ENCODE peak calls at places on chromosome 7, in nine cellular contexts. P is H1, M is Panc1, G is breast epithelium, Z is stomach, U is GM12891, F is suprapubic skin, X is esophagus muscularis mucosa, C is HL-60. K is an unnamed sample.

GRCh38 chr7:148503900-148504487 is 86.6 kb upstream of the C7orf33 start:
- DNase-seq in P (no peak), M (peak; percentile 18), G (no peak), Z (no peak), U (no peak), F (no peak), X (peak; percentile 3), C (no peak), K (no peak)

GRCh38 chr7:23268167-23268566 is 21.6 kb downstream of the GPNMB start:
- DNase-seq in P (no peak), M (no peak), G (no peak), Z (no peak), U (no peak), F (no peak), X (no peak), C (no peak), K (no peak)

GRCh38 chr7:22420973-22421635 is 64.2 kb upstream of the RAPGEF5 start:
- DNase-seq in P (no peak), M (no peak), G (no peak), Z (no peak), U (no peak), F (no peak), X (peak; percentile 53), C (no peak), K (peak; percentile 52)

GRCh38 chr7:116863168-116863670 is 832 bp downstream of the CAPZA2 start:
- DNase-seq in P (peak; percentile 51), M (no peak), G (no peak), Z (no peak), U (no peak), F (no peak), X (no peak), C (no peak), K (no peak)

GRCh38 chr7:137269240-137269639 is 74.3 kb downstream of the PTN start:
- DNase-seq in P (no peak), M (no peak), G (no peak), Z (no peak), U (no peak), F (no peak), X (no peak), C (no peak), K (no peak)

GRCh38 chr7:66198956-66199355 is 6.2 kb upstream of the TPST1 start:
- DNase-seq in P (no peak), M (no peak), G (no peak), Z (no peak), U (no peak), F (no peak), X (no peak), C (no peak), K (no peak)

GRCh38 chr7:44767912-44768662 is 19.4 kb downstream of the ZMIZ2 start:
- DNase-seq in P (no peak), M (no peak), G (peak; percentile 60), Z (peak; percentile 55), U (peak; percentile 72), F (peak; percentile 85), X (no peak), C (peak; percentile 56), K (peak; percentile 90)

GRCh38 chr7:71131753-71132520 is at the start of gene GALNT17:
- DNase-seq in P (peak; percentile 74), M (no peak), G (no peak), Z (no peak), U (no peak), F (no peak), X (no peak), C (no peak), K (no peak)

GRCh38 chr7:151924508-151924907 is 31.7 kb upstream of the GALNTL5 start:
- DNase-seq in P (no peak), M (no peak), G (no peak), Z (no peak), U (no peak), F (no peak), X (no peak), C (no peak), K (no peak)

GRCh38 chr7:122546496-122546895 is 152.4 kb downstream of the RNF133 start:
- DNase-seq in P (no peak), M (no peak), G (no peak), Z (no peak), U (no peak), F (no peak), X (no peak), C (no peak), K (no peak)

GRCh38 chr7:100509213-100509612 is 25.5 kb downstream of the NYAP1 start:
- DNase-seq in P (no peak), M (no peak), G (peak; percentile 59), Z (no peak), U (no peak), F (no peak), X (no peak), C (no peak), K (no peak)
- TF ChIP-seq POLR2AphosphoS5 in P (no peak), M (no peak), G (no peak), Z (no peak), U (no peak), F (no peak), X (no peak), C (no peak), K (peak; percentile 14)

GRCh38 chr7:11168622-11169170 is 195.0 kb downstream of the PHF14 start:
- DNase-seq in P (no peak), M (no peak), G (no peak), Z (no peak), U (no peak), F (no peak), X (no peak), C (no peak), K (no peak)

GRCh38 chr7:11171569-11172192 is 198.0 kb downstream of the PHF14 start:
- DNase-seq in P (no peak), M (no peak), G (no peak), Z (no peak), U (no peak), F (no peak), X (no peak), C (no peak), K (no peak)

GRCh38 chr7:11170160-11170559 is 196.5 kb downstream of the PHF14 start:
- DNase-seq in P (no peak), M (no peak), G (no peak), Z (no peak), U (no peak), F (no peak), X (no peak), C (no peak), K (no peak)

GRCh38 chr7:11166051-11166450 is 192.4 kb downstream of the PHF14 start:
- DNase-seq in P (no peak), M (no peak), G (no peak), Z (no peak), U (no peak), F (no peak), X (no peak), C (no peak), K (no peak)

DNA sequence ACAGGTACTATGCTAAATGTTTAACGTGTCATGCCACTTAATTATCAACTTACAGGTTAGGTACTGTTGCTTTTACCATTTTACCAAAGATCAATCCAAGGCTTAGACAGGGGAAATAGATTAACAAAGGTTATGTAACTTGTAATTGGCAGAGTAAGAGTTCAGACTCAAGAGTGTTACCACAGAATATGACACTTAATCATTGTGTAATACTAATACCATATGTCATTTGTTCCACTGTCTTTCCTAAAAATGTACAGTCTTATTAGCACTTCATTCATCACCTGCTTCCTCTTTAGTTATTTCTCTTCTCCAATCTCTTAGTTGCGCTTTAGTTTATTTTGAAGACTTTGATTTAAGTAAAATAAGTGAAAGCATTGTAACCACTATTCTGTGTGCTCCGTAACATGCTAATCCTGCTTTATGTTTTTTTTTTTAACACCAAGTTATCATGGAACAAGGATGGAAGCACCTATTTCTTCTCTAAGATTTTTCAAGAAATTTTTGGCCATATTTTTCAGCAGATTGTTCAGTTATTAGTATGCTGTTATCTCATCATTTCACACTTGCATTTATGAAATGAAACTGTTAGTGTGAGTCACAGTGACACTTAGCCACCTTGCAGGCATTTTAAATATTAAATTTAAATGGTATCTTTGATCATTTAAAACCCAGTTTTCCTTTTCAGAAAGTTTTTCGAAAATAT is 197.3 kb downstream of the PHF14 start:
- DNase-seq in P (no peak), M (no peak), G (no peak), Z (no peak), U (no peak), F (no peak), X (no peak), C (no peak), K (no peak)
- TF ChIP-seq POLR2AphosphoS5 in P (no peak), M (no peak), G (no peak), Z (no peak), U (no peak), F (no peak), X (no peak), C (no peak), K (no peak)

DNA sequence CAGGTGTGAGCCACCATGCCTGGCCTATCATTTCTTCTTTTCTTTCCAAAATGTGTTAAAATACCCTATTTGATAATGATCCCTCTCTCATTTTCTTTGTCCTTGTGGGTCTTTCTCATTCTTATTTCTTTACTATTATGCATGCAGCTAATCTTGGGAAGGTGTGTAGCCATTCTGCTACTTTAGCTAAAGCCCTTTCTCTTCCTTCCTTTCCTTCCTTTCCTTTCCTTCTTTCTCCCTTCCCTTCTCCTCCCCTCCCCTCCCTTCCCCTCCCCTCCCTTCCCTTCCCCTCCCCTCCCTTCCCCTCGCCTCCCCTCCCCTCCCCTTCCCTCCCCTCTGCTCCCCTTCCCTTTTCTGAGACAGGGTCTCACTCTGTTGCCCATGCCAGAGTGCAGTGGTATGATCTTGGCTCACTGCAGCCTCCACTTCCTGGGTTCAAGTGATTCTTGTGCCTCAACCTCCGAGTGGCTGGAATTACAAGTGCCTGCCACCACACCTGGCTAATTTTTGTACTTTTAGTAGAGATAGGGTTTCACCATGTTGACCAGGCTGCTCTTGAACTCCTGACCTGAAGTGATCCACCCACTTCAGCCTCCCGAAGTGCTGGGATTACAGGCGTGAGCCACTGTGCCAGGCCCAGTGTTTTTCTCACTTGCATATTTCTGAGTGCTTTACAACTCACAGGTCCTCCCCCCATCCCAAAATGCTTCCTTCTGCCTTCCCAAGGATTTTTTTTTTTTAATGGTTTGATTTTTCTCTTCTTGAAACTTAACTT is 42.3 kb downstream of the HIP1 start:
- DNase-seq in P (no peak), M (no peak), G (no peak), Z (no peak), U (no peak), F (no peak), X (no peak), C (no peak), K (no peak)
- TF ChIP-seq POLR2AphosphoS5 in P (no peak), M (no peak), G (no peak), Z (no peak), U (no peak), F (no peak), X (no peak), C (no peak), K (no peak)

DNA sequence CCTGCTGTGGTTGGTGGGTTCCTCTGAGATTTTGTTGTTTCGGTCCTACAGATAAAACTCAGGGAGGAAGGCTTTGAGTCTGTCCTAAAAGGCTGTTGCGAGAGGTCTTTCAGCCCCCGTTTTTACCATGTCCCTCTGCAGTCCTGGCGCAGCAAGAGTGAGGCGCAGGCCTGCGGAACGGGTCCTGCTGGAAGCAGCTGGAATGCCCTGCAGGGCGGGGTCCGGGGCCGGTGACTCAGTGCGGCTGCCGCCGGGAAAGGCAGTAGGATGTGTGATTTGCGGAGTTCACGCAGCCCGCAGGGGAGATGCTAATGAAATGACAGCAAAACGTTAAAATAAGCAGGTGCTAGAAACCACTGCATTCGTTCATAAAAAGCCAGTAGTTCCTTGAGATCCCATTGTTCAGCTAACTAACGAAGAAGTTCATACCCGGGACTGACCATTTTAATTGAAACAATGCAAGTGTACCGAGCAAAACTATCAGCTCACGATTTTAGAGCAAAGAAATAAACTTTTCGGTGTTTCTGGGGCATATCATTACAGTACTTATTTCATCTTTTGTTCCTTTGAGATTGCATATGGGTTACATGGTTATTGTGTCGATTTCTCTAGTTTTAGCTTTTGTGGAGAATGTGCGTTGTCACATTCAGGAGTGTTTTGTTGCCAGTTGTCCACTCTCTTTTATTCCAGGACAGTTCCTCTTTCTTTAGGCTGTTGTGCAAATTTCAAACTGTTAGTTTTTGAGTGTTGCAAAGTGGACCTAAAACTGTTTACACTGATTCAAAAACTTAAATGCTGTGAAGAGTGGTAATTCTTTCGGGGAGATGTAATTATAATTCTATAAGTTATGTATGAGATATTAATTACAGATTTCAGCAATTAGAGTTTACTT is 783 bp downstream of the ANLN start:
- DNase-seq in P (peak; percentile 88), M (peak; percentile 80), G (peak; percentile 63), Z (peak; percentile 83), U (no peak), F (no peak), X (no peak), C (peak; percentile 65), K (no peak)
- TF ChIP-seq POLR2AphosphoS5 in P (peak; percentile 67), M (peak; percentile 51), G (no peak), Z (no peak), U (no peak), F (no peak), X (peak; percentile 69), C (no peak), K (peak; percentile 35)

K was measured in vagina.